ENCODE peak calls at places on chromosome 12, in four cellular contexts. W is activated T-cell treated with anti-CD3 and anti-CD28 coated beads, Interleukin-2, amount 50 U/mL, for 48 hours; K is AG09309; C is mammary epithelial cell. G is an unnamed sample.

GRCh38 chr12:34406228-34406995 is 384.1 kb downstream of the ALG10 start:
- DNase-seq in K (no peak), C (no peak), W (peak; percentile 1), G (no peak)

GRCh38 chr12:101055940-101056339 is 154.1 kb downstream of the SLC5A8 start:
- DNase-seq in K (no peak), C (no peak), W (no peak), G (no peak)

GRCh38 chr12:120361506-120362208 is 7.3 kb downstream of the MSI1 start:
- DNase-seq in K (no peak), C (no peak), W (no peak), G (peak; percentile 82)

GRCh38 chr12:53207042-53207441 is at the start of gene ITGB7:
- DNase-seq in W (peak; percentile 77), K (no peak), C (no peak), G (no peak)

GRCh38 chr12:563250-563781 is 99.9 kb downstream of the NINJ2 start:
- DNase-seq in W (peak; percentile 44), K (no peak), C (peak; percentile 18), G (no peak)

GRCh38 chr12:16158018-16158417 is 119.5 kb downstream of the SLC15A5 start:
- DNase-seq in K (no peak), W (no peak), C (no peak), G (no peak)

GRCh38 chr12:74889563-74890236 is 319.9 kb downstream of the KCNC2 start:
- DNase-seq in C (peak; percentile 51), W (no peak), K (no peak), G (no peak)

GRCh38 chr12:8563383-8563782 is 22.7 kb upstream of the CLEC4E start:
- DNase-seq in W (no peak), K (no peak), C (no peak), G (no peak)

GRCh38 chr12:76220980-76221379 is 127.2 kb downstream of the BBS10 start:
- DNase-seq in K (no peak), W (no peak), C (no peak), G (peak; percentile 37)

GRCh38 chr12:124567035-124567672 is at the start of gene NCOR2:
- DNase-seq in W (peak; percentile 71), C (no peak), K (no peak), G (no peak)

GRCh38 chr12:53205747-53206146 is 1.3 kb downstream of the ITGB7 start:
- DNase-seq in W (peak; percentile 85), K (no peak), C (peak; percentile 76), G (no peak)

G was measured in lung microvascular endothelial cell.